ENCODE peak calls at places on chromosomes 4 and X, in nine cellular contexts. One of them, this sample, is unnamed. For H3K9me3 and H3K36me3, the result is how much of the 10 kb centered on the place peaks cover.

GRCh38 chr4:105637409-105638258 is 70.9 kb downstream of the INTS12 start:
- DNase-seq in IMR-90: peak
- DNase-seq in heart left ventricle: peak
- DNase-seq in psoas muscle: peak
- DNase-seq in HepG2: peak
- DNase-seq in cardiac muscle cell: peak
- DNase-seq in left ventricle myocardium inferior: peak
- DNase-seq in heart right ventricle: peak
- DNase-seq in K562: no peak
- DNase-seq in this sample: no peak

GRCh38 chr4:150679767-150680088 is 97.8 kb downstream of the MAB21L2 start:
- DNase-seq in heart right ventricle: no peak
- DNase-seq in psoas muscle: no peak
- DNase-seq in HepG2: no peak
- DNase-seq in heart left ventricle: no peak
- DNase-seq in cardiac muscle cell: no peak
- DNase-seq in left ventricle myocardium inferior: no peak
- DNase-seq in K562: no peak
- DNase-seq in IMR-90: peak
- DNase-seq in this sample: no peak

GRCh38 chrX:47864785-47865184 is 28.1 kb downstream of the ZNF81 start:
- DNase-seq in HepG2: no peak
- DNase-seq in heart left ventricle: no peak
- DNase-seq in K562: no peak
- DNase-seq in IMR-90: no peak
- DNase-seq in heart right ventricle: no peak
- DNase-seq in left ventricle myocardium inferior: no peak
- DNase-seq in cardiac muscle cell: peak
- DNase-seq in psoas muscle: no peak
- DNase-seq in this sample: no peak

GRCh38 chr4:55158957-55159356 is 33.6 kb upstream of the KDR start:
- DNase-seq in K562: no peak
- DNase-seq in HepG2: no peak
- DNase-seq in heart left ventricle: no peak
- DNase-seq in psoas muscle: no peak
- DNase-seq in cardiac muscle cell: no peak
- DNase-seq in left ventricle myocardium inferior: no peak
- DNase-seq in heart right ventricle: no peak
- DNase-seq in IMR-90: no peak
- DNase-seq in this sample: no peak

GRCh38 chr4:18366762-18367358 is 345.3 kb upstream of the LCORL start:
- DNase-seq in left ventricle myocardium inferior: no peak
- DNase-seq in heart left ventricle: no peak
- DNase-seq in HepG2: peak
- DNase-seq in cardiac muscle cell: peak
- DNase-seq in K562: no peak
- DNase-seq in heart right ventricle: no peak
- DNase-seq in IMR-90: peak
- DNase-seq in psoas muscle: no peak
- DNase-seq in this sample: peak

GRCh38 chr4:187724526-187724925 is 271.0 kb upstream of the ZFP42 start:
- DNase-seq in psoas muscle: no peak
- DNase-seq in heart right ventricle: no peak
- DNase-seq in K562: no peak
- DNase-seq in cardiac muscle cell: no peak
- DNase-seq in IMR-90: no peak
- DNase-seq in left ventricle myocardium inferior: no peak
- DNase-seq in HepG2: no peak
- DNase-seq in heart left ventricle: no peak
- DNase-seq in this sample: no peak

GRCh38 chr4:41287005-41287404 is 30.3 kb downstream of the UCHL1 start:
- DNase-seq in IMR-90: peak
- DNase-seq in psoas muscle: no peak
- DNase-seq in HepG2: no peak
- DNase-seq in left ventricle myocardium inferior: no peak
- DNase-seq in K562: no peak
- DNase-seq in heart left ventricle: no peak
- DNase-seq in heart right ventricle: no peak
- DNase-seq in cardiac muscle cell: no peak
- DNase-seq in this sample: no peak

GRCh38 chrX:110462957-110463356 is 104.3 kb downstream of the RTL9 start:
- DNase-seq in left ventricle myocardium inferior: no peak
- DNase-seq in K562: no peak
- DNase-seq in HepG2: no peak
- DNase-seq in cardiac muscle cell: no peak
- DNase-seq in heart left ventricle: no peak
- DNase-seq in heart right ventricle: no peak
- DNase-seq in psoas muscle: no peak
- DNase-seq in IMR-90: no peak
- DNase-seq in this sample: no peak

GRCh38 chr4:128757712-128758111 is 51.8 kb upstream of the JADE1 start:
- DNase-seq in psoas muscle: peak
- DNase-seq in heart right ventricle: peak
- DNase-seq in heart left ventricle: peak
- DNase-seq in left ventricle myocardium inferior: peak
- DNase-seq in cardiac muscle cell: no peak
- DNase-seq in IMR-90: peak
- DNase-seq in HepG2: no peak
- DNase-seq in K562: no peak
- DNase-seq in this sample: peak

GRCh38 chr4:70721747-70722146 is at the start of gene RUFY3:
- DNase-seq in HepG2: no peak
- DNase-seq in heart left ventricle: peak
- DNase-seq in psoas muscle: peak
- DNase-seq in K562: no peak
- DNase-seq in cardiac muscle cell: peak
- DNase-seq in left ventricle myocardium inferior: no peak
- DNase-seq in IMR-90: peak
- DNase-seq in heart right ventricle: no peak
- DNase-seq in this sample: peak

GRCh38 chr4:46992338-46992737 is 1.0 kb downstream of the GABRA4 start:
- DNase-seq in left ventricle myocardium inferior: no peak
- DNase-seq in IMR-90: no peak
- DNase-seq in heart left ventricle: no peak
- DNase-seq in cardiac muscle cell: no peak
- DNase-seq in heart right ventricle: no peak
- DNase-seq in psoas muscle: no peak
- DNase-seq in K562: no peak
- DNase-seq in HepG2: no peak
- DNase-seq in this sample: no peak

GRCh38 chr4:127788517-127788916 is 6.4 kb downstream of the HSPA4L start:
- DNase-seq in left ventricle myocardium inferior: no peak
- DNase-seq in cardiac muscle cell: peak
- DNase-seq in psoas muscle: no peak
- DNase-seq in heart left ventricle: no peak
- DNase-seq in HepG2: peak
- DNase-seq in heart right ventricle: no peak
- DNase-seq in IMR-90: no peak
- DNase-seq in K562: peak
- DNase-seq in this sample: no peak

GRCh38 chr4:70577220-70577927 is 14.7 kb upstream of the AMBN start:
- DNase-seq in IMR-90: no peak
- DNase-seq in K562: no peak
- DNase-seq in HepG2: peak
- DNase-seq in left ventricle myocardium inferior: no peak
- DNase-seq in psoas muscle: no peak
- DNase-seq in cardiac muscle cell: no peak
- DNase-seq in heart left ventricle: no peak
- DNase-seq in heart right ventricle: no peak
- DNase-seq in this sample: no peak

GRCh38 chr4:152989554-152989970 is 53.4 kb downstream of the FHDC1 start:
- DNase-seq in IMR-90: no peak
- DNase-seq in psoas muscle: no peak
- DNase-seq in K562: no peak
- DNase-seq in cardiac muscle cell: no peak
- DNase-seq in heart right ventricle: no peak
- DNase-seq in HepG2: no peak
- DNase-seq in left ventricle myocardium inferior: no peak
- DNase-seq in heart left ventricle: no peak
- DNase-seq in this sample: no peak

GRCh38 chrX:103248553-103248952 is 6.4 kb downstream of the TCEAL8 start:
- DNase-seq in IMR-90: peak
- DNase-seq in K562: peak
- DNase-seq in psoas muscle: no peak
- DNase-seq in HepG2: no peak
- DNase-seq in cardiac muscle cell: peak
- DNase-seq in heart right ventricle: no peak
- DNase-seq in left ventricle myocardium inferior: no peak
- DNase-seq in heart left ventricle: no peak
- DNase-seq in this sample: no peak

GRCh38 chrX:108268434-108269080 is 169.7 kb downstream of the COL4A6 start:
- DNase-seq in HepG2: no peak
- DNase-seq in heart right ventricle: no peak
- DNase-seq in heart left ventricle: no peak
- DNase-seq in K562: no peak
- DNase-seq in psoas muscle: no peak
- DNase-seq in cardiac muscle cell: no peak
- DNase-seq in IMR-90: no peak
- DNase-seq in left ventricle myocardium inferior: no peak
- DNase-seq in this sample: no peak

GRCh38 chrX:77436682-77437081 is 10.5 kb upstream of the FGF16 start:
- DNase-seq in left ventricle myocardium inferior: no peak
- DNase-seq in K562: no peak
- DNase-seq in HepG2: no peak
- DNase-seq in cardiac muscle cell: no peak
- DNase-seq in IMR-90: peak
- DNase-seq in heart right ventricle: no peak
- DNase-seq in heart left ventricle: no peak
- DNase-seq in psoas muscle: no peak
- DNase-seq in this sample: no peak

GRCh38 chrX:120457766-120458180 is 11.3 kb downstream of the LAMP2 start:
- DNase-seq in HepG2: no peak
- DNase-seq in cardiac muscle cell: peak
- DNase-seq in K562: no peak
- DNase-seq in left ventricle myocardium inferior: no peak
- DNase-seq in heart left ventricle: no peak
- DNase-seq in psoas muscle: no peak
- DNase-seq in IMR-90: peak
- DNase-seq in heart right ventricle: no peak
- DNase-seq in this sample: no peak

GRCh38 chr4:180041576-180041975 is 2201.6 kb upstream of the TENM3 start:
- DNase-seq in IMR-90: no peak
- DNase-seq in left ventricle myocardium inferior: no peak
- DNase-seq in K562: no peak
- DNase-seq in HepG2: peak
- DNase-seq in heart right ventricle: no peak
- DNase-seq in psoas muscle: no peak
- DNase-seq in heart left ventricle: no peak
- DNase-seq in cardiac muscle cell: no peak
- DNase-seq in this sample: no peak

GRCh38 chrX:44106864-44107263 is 133.7 kb upstream of the NDP start:
- DNase-seq in heart left ventricle: no peak
- DNase-seq in heart right ventricle: no peak
- DNase-seq in K562: no peak
- DNase-seq in left ventricle myocardium inferior: no peak
- DNase-seq in HepG2: no peak
- DNase-seq in cardiac muscle cell: no peak
- DNase-seq in IMR-90: no peak
- DNase-seq in psoas muscle: no peak
- DNase-seq in this sample: no peak
- TF ChIP-seq CTCF in heart left ventricle: no peak
- TF ChIP-seq CTCF in heart right ventricle: no peak
- TF ChIP-seq CTCF in K562: no peak
- TF ChIP-seq CTCF in left ventricle myocardium inferior: no peak
- TF ChIP-seq CTCF in HepG2: no peak
- TF ChIP-seq CTCF in cardiac muscle cell: no peak
- TF ChIP-seq CTCF in IMR-90: no peak
- TF ChIP-seq CTCF in psoas muscle: no peak
- TF ChIP-seq CTCF in this sample: no peak

DNA sequence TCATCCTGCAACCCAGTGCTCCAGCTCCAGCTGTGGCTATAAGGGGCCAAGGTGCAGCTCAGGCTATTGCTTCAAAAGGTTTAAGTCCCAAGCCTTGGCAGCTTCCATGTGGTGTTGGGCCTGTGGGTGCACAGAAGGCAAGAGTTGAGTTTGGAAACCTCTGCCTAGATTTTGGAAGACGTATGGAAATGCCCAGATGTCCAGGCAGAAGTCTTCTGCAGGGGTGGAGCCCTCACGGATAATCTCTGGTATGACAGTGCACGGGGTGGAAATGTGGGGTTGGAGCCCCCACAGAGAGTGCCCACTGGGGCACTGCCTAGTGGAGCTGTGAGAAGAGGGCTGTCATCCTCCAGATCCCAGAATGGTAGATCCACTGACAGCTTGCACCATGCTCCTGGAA is 44.5 kb downstream of the CYTL1 start:
- DNase-seq in left ventricle myocardium inferior: no peak
- DNase-seq in cardiac muscle cell: no peak
- DNase-seq in K562: no peak
- DNase-seq in IMR-90: no peak
- DNase-seq in heart left ventricle: no peak
- DNase-seq in HepG2: no peak
- DNase-seq in heart right ventricle: no peak
- DNase-seq in psoas muscle: no peak
- DNase-seq in this sample: no peak
- H3K9me3 ChIP-seq in left ventricle myocardium inferior: under half
- H3K9me3 ChIP-seq in cardiac muscle cell: under half
- H3K9me3 ChIP-seq in K562: under half
- H3K9me3 ChIP-seq in IMR-90: under half
- H3K9me3 ChIP-seq in heart left ventricle: under half
- H3K9me3 ChIP-seq in HepG2: under half
- H3K9me3 ChIP-seq in heart right ventricle: under half
- H3K9me3 ChIP-seq in psoas muscle: under half
- H3K9me3 ChIP-seq in this sample: under half

DNA sequence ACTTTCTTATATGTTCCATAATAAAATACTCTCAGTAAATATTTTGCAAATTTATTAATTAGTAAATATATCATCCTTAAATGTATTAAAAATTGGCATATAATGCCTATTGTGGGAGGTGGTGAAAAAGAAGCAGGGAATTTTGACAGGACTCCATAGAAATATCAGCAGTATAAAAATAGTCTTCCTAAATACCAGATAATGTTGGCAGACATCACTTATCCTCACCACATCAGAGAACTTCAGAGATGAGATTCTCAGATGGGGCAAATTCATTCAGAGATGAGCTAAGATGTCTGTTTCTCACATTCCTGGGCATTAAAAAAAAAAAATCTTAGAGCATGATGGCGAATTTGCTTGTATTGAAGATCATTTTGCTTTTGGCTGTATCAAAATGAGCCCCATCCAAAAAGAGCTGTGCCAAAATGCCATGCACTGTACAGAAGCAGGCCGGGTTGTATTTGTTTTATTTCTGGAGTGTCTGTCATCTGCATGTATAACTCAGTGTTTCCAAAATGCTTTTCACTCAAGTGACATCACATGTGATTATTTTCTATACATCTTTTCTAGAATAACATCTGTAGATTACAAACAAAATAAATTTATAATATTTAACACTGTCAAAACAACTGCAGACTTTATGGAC is 41.7 kb downstream of the ATP8A1 start:
- DNase-seq in HepG2: no peak
- DNase-seq in psoas muscle: no peak
- DNase-seq in heart left ventricle: peak
- DNase-seq in heart right ventricle: no peak
- DNase-seq in K562: no peak
- DNase-seq in cardiac muscle cell: no peak
- DNase-seq in left ventricle myocardium inferior: no peak
- DNase-seq in IMR-90: no peak
- DNase-seq in this sample: no peak
- H3K36me3 ChIP-seq in HepG2: under half
- H3K36me3 ChIP-seq in psoas muscle: under half
- H3K36me3 ChIP-seq in heart left ventricle: under half
- H3K36me3 ChIP-seq in heart right ventricle: under half
- H3K36me3 ChIP-seq in K562: under half
- H3K36me3 ChIP-seq in cardiac muscle cell: under half
- H3K36me3 ChIP-seq in left ventricle myocardium inferior: under half
- H3K36me3 ChIP-seq in IMR-90: under half
- H3K36me3 ChIP-seq in this sample: under half

GRCh38 chrX:50747471-50747900 is 66.5 kb downstream of the SHROOM4 start:
- DNase-seq in left ventricle myocardium inferior: no peak
- DNase-seq in HepG2: peak
- DNase-seq in cardiac muscle cell: peak
- DNase-seq in IMR-90: peak
- DNase-seq in heart left ventricle: peak
- DNase-seq in psoas muscle: no peak
- DNase-seq in heart right ventricle: no peak
- DNase-seq in K562: peak
- DNase-seq in this sample: peak
- TF ChIP-seq CTCF in left ventricle myocardium inferior: peak
- TF ChIP-seq CTCF in HepG2: peak
- TF ChIP-seq CTCF in cardiac muscle cell: peak
- TF ChIP-seq CTCF in IMR-90: peak
- TF ChIP-seq CTCF in heart left ventricle: peak
- TF ChIP-seq CTCF in psoas muscle: peak
- TF ChIP-seq CTCF in heart right ventricle: peak
- TF ChIP-seq CTCF in K562: peak
- TF ChIP-seq CTCF in this sample: peak